ENCODE peak calls at places on chromosome 7, in six cellular contexts. S is B cell, F is type B pancreatic cell, N is esophagus squamous epithelium, O is heart left ventricle, H is left lung. W is an unnamed sample.

GRCh38 chr7:111126987-111127386 is 36.1 kb downstream of the LRRN3 start:
- DNase-seq in S (no peak), F (no peak), N (no peak), O (no peak), H (no peak), W (no peak)

GRCh38 chr7:18508441-18509427 is 13.2 kb downstream of the HDAC9 start:
- DNase-seq in S (peak), F (no peak), N (no peak), O (no peak), H (no peak), W (peak)

GRCh38 chr7:87339373-87339897 is 6.0 kb upstream of the CROT start:
- DNase-seq in S (no peak), F (no peak), N (no peak), O (no peak), H (no peak), W (no peak)

GRCh38 chr7:114415054-114415997 is 711 bp downstream of the FOXP2 start:
- DNase-seq in S (no peak), F (no peak), N (no peak), O (no peak), H (no peak), W (no peak)

GRCh38 chr7:108415821-108416536 is 40.3 kb downstream of the NRCAM start:
- DNase-seq in S (peak), F (no peak), N (no peak), O (no peak), H (no peak), W (peak)

GRCh38 chr7:240887-241421 is 48.6 kb downstream of the FAM20C start:
- DNase-seq in S (no peak), F (no peak), N (no peak), O (no peak), H (no peak), W (no peak)

GRCh38 chr7:154795437-154795836 is 207.5 kb downstream of the PAXIP1 start:
- DNase-seq in S (no peak), F (no peak), N (no peak), O (no peak), H (no peak), W (no peak)

GRCh38 chr7:132383962-132384361 is 192.3 kb downstream of the PLXNA4 start:
- DNase-seq in S (peak), F (no peak), N (no peak), O (no peak), H (no peak), W (no peak)

GRCh38 chr7:149690688-149691446 is 82.5 kb downstream of the ZNF467 start:
- DNase-seq in S (no peak), F (no peak), N (no peak), O (no peak), H (no peak), W (no peak)

GRCh38 chr7:128841171-128841690 is 11.0 kb downstream of the FLNC start:
- DNase-seq in S (no peak), F (no peak), N (no peak), O (peak), H (no peak), W (peak)

GRCh38 chr7:99380823-99381663 is 6.5 kb downstream of the ARPC1B start:
- DNase-seq in S (peak), F (no peak), N (peak), O (peak), H (no peak), W (peak)

GRCh38 chr7:5553298-5553877 is 129.8 kb upstream of the TNRC18 start:
- DNase-seq in S (no peak), F (no peak), N (no peak), O (no peak), H (no peak), W (no peak)

GRCh38 chr7:23520582-23520981 is 11.2 kb downstream of the TRA2A start:
- DNase-seq in S (no peak), F (no peak), N (no peak), O (no peak), H (no peak), W (no peak)

GRCh38 chr7:40680657-40681056 is 545.9 kb downstream of the SUGCT start:
- DNase-seq in S (no peak), F (no peak), N (no peak), O (no peak), H (no peak), W (no peak)

GRCh38 chr7:150903627-150904026 is 51.3 kb downstream of the AOC1 start:
- DNase-seq in S (no peak), F (no peak), N (no peak), O (peak), H (peak), W (no peak)

GRCh38 chr7:28356619-28357018 is 55.7 kb upstream of the CREB5 start:
- DNase-seq in S (no peak), F (no peak), N (no peak), O (no peak), H (no peak), W (no peak)

GRCh38 chr7:65448824-65449504 is 75.3 kb downstream of the ZNF92 start:
- DNase-seq in S (no peak), F (no peak), N (no peak), O (no peak), H (no peak), W (no peak)

GRCh38 chr7:2979276-2979675 is 64.4 kb downstream of the CARD11 start:
- DNase-seq in S (peak), F (no peak), N (no peak), O (no peak), H (no peak), W (peak)

GRCh38 chr7:45564485-45564884 is 9.7 kb upstream of the ADCY1 start:
- DNase-seq in S (no peak), F (no peak), N (no peak), O (no peak), H (no peak), W (no peak)

GRCh38 chr7:138460176-138460648 is at the start of gene TRIM24:
- DNase-seq in S (no peak), F (no peak), N (no peak), O (peak), H (no peak), W (no peak)

GRCh38 chr7:52168085-52168484 is 851.5 kb upstream of the COBL start:
- DNase-seq in S (no peak), F (no peak), N (no peak), O (no peak), H (no peak), W (no peak)

GRCh38 chr7:15057272-15057671 is 154.7 kb upstream of the DGKB start:
- DNase-seq in S (no peak), F (no peak), N (no peak), O (no peak), H (no peak), W (no peak)

GRCh38 chr7:157352506-157352905 is 15.7 kb downstream of the DNAJB6 start:
- DNase-seq in S (no peak), F (no peak), N (no peak), O (no peak), H (no peak), W (no peak)

GRCh38 chr7:112654322-112655216 is 135.6 kb downstream of the TMEM168 start:
- DNase-seq in S (no peak), F (no peak), N (no peak), O (no peak), H (no peak), W (no peak)

GRCh38 chr7:64098-64521 is 128.3 kb upstream of the FAM20C start:
- DNase-seq in S (no peak), F (no peak), N (no peak), O (peak), H (peak), W (no peak)

GRCh38 chr7:97313900-97314299 is 196.4 kb downstream of the SDHAF3 start:
- DNase-seq in S (no peak), F (no peak), N (no peak), O (no peak), H (no peak), W (no peak)

GRCh38 chr7:157552295-157552993 is 215.6 kb downstream of the DNAJB6 start:
- DNase-seq in S (no peak), F (no peak), N (no peak), O (no peak), H (peak), W (no peak)

GRCh38 chr7:23055582-23056178 is 41.8 kb upstream of the HYCC1 start:
- DNase-seq in S (peak), F (no peak), N (no peak), O (no peak), H (no peak), W (peak)

GRCh38 chr7:36923185-36923584 is 198.9 kb upstream of the AOAH start:
- DNase-seq in S (no peak), F (no peak), N (no peak), O (no peak), H (no peak), W (no peak)

GRCh38 chr7:133829336-133829897 is 297.7 kb upstream of the LRGUK start:
- DNase-seq in S (no peak), F (no peak), N (no peak), O (no peak), H (no peak), W (no peak)

GRCh38 chr7:134362587-134363483 is 46.1 kb upstream of the SLC35B4 start:
- DNase-seq in S (no peak), F (no peak), N (no peak), O (no peak), H (no peak), W (no peak)

GRCh38 chr7:128929201-128929808 is 8.4 kb upstream of the IRF5 start:
- DNase-seq in S (peak), F (no peak), N (no peak), O (no peak), H (no peak), W (no peak)

GRCh38 chr7:121744319-121744718 is 128.6 kb upstream of the PTPRZ1 start:
- DNase-seq in S (no peak), F (no peak), N (no peak), O (no peak), H (no peak), W (no peak)

DNA sequence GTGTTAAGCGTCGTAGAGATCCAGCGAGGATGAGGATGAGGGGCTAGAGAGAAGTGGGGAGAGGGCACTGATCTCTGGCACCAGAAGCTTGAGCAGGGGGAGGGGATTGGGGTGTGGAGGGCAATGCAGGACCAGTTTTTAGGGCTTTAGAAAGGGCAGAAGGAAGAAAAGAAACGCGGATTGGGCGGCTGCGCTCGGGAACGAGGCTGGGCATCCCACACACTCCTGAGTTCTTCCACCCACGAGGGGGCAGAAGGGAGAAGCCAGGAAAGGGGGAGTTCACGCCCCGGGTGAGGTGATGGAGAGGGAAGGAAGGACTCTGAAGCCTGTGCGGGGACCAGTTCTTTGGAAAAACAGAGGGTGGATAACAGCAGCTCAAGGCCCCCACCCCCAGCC is 6.1 kb upstream of the VGF start:
- DNase-seq in S (no peak), F (no peak), N (no peak), O (no peak), H (no peak), W (no peak)
- TF ChIP-seq CTCF in S (no peak), F (peak), N (no peak), O (no peak), H (no peak), W (no peak)

GRCh38 chr7:32161708-32162107 is 91.5 kb upstream of the PDE1C start:
- DNase-seq in S (no peak), F (no peak), N (no peak), O (no peak), H (no peak), W (no peak)

GRCh38 chr7:32163911-32164310 is 93.7 kb upstream of the PDE1C start:
- DNase-seq in S (no peak), F (no peak), N (no peak), O (no peak), H (no peak), W (no peak)

GRCh38 chr7:32167256-32167655 is 97.0 kb upstream of the PDE1C start:
- DNase-seq in S (no peak), F (no peak), N (no peak), O (no peak), H (no peak), W (no peak)

GRCh38 chr7:32163141-32163806 is 93.1 kb upstream of the PDE1C start:
- DNase-seq in S (no peak), F (no peak), N (no peak), O (no peak), H (peak), W (no peak)

DNA sequence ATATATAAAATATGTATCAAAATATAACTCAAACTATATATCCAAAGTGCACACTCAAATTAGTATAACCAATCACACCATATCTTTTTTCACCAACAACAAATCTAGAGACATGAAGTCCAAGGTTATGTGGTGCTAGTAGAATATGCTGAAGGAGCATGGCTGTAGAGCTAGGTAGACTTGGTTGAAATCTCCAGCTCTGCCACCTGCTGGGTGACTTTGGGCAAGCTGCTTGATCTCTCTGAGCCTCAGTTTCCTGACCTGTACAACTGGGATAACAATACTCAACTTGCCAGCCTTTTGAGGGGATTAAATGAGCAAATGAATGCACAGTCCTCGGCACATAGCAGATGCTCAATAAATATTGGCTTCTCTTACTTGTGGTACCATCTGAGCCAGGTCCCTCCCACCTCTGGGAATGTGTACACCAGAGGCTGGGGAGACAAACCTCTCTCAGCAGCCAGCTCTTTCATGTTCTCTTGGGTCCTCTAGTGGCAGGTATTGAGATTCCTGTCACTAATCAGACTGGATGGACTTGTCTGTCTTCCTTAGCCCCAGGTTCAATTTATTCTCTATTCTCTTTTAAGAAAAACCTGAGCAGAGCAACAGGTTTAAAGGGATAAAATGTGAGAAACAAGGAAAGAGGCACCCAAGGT is 94.3 kb upstream of the PDE1C start:
- DNase-seq in S (no peak), F (no peak), N (no peak), O (no peak), H (no peak), W (peak)
- TF ChIP-seq CTCF in S (no peak), F (peak), N (peak), O (peak), H (peak), W (peak)

DNA sequence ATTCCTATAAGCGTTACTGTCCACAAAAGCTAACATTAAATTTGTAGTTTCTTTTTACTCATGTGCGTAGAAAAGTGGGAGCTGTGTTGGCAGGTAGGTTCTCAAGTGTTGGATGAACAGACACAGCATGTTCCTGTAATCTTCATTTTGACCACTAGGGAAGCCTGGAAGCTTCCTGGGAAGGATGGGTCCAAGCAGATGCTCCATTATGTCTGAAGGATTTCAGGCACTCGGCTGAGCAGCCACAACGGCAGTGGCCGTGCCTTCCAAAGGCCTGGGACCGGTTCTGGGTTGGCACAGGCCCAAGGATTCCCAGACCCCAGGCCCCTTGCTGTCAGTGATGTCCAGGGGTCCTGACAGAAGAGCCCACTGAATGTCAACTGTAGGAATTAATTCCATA is 386.3 kb downstream of the TNS3 start:
- DNase-seq in S (no peak), F (no peak), N (no peak), O (no peak), H (no peak), W (no peak)
- TF ChIP-seq CTCF in S (no peak), F (peak), N (no peak), O (no peak), H (no peak), W (no peak)

DNA sequence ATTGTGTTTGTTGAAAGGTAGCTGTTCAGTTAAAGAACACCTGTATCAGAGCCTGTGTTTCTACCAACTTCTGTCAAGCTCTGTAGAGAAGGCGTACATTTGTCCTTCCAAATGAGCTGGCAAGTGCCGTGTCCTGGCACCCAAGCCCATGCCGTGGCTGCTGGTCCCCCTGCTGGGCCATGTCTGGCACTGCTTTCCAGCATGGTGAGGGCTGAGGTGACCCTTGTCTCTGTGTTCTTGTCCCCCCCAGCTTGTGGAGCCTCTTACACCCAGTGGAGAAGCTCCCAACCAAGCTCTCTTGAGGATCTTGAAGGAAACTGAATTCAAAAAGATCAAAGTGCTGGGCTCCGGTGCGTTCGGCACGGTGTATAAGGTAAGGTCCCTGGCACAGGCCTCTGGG is 154.9 kb downstream of the EGFR start:
- DNase-seq in S (no peak), F (no peak), N (no peak), O (no peak), H (no peak), W (no peak)
- TF ChIP-seq CTCF in S (no peak), F (no peak), N (no peak), O (no peak), H (no peak), W (no peak)

DNA sequence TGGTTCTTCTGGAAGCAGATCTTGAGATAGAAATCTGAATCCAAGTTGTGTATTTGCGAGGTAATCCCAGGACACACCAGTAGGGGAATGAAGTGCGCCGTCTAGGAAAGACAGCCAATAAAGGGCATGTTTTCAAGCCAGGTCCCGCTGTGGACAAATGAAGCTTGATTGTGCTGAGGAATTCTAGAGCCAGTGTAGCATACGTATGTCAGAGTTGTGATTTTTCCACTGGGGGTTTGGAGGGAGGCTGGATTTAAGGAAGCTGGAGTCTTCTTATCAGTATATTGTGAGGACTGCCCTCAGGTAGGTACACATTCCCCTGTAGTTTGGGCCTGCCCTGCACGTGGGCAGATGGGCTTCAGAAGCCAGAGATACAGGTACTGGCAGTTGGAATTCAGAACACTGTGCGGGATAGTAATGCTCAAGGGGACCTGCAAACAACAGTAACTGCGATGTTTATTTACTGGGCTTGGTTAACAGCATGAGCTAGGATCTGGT is 50.9 kb downstream of the GALNT11 start:
- DNase-seq in S (no peak), F (no peak), N (no peak), O (no peak), H (no peak), W (no peak)
- TF ChIP-seq CTCF in S (peak), F (peak), N (no peak), O (peak), H (peak), W (peak)